ENCODE peak calls at places on chromosomes 16 and 17, in four cellular contexts. One of them, this sample, is unnamed.

GRCh38 chr16:29804455-29805231 is 1.7 kb upstream of the MAZ start:
- DNase-seq in ACHN: peak
- DNase-seq in body of pancreas: peak
- DNase-seq in T-cell: no peak
- DNase-seq in this sample: no peak

GRCh38 chr16:88593489-88593888 is 23.3 kb downstream of the ZC3H18 start:
- DNase-seq in ACHN: no peak
- DNase-seq in body of pancreas: no peak
- DNase-seq in T-cell: no peak
- DNase-seq in this sample: no peak

GRCh38 chr17:35041390-35041789 is 22.1 kb downstream of the RFFL start:
- DNase-seq in ACHN: no peak
- DNase-seq in body of pancreas: no peak
- DNase-seq in T-cell: no peak
- DNase-seq in this sample: no peak

GRCh38 chr17:57110152-57110542 is 25.1 kb downstream of the AKAP1 start:
- DNase-seq in ACHN: no peak
- DNase-seq in body of pancreas: no peak
- DNase-seq in T-cell: no peak
- DNase-seq in this sample: no peak

GRCh38 chr17:74859439-74860228 is at the start of gene GRIN2C:
- DNase-seq in ACHN: no peak
- DNase-seq in body of pancreas: no peak
- DNase-seq in T-cell: no peak
- DNase-seq in this sample: no peak

GRCh38 chr16:75311383-75311938 is 60.0 kb upstream of the BCAR1 start:
- DNase-seq in ACHN: no peak
- DNase-seq in body of pancreas: no peak
- DNase-seq in T-cell: no peak
- DNase-seq in this sample: no peak

GRCh38 chr17:77742579-77742978 is 215.9 kb upstream of the TNRC6C start:
- DNase-seq in ACHN: no peak
- DNase-seq in body of pancreas: no peak
- DNase-seq in T-cell: no peak
- DNase-seq in this sample: no peak

GRCh38 chr17:56870163-56870651 is 36.3 kb downstream of the DGKE start:
- DNase-seq in ACHN: no peak
- DNase-seq in body of pancreas: no peak
- DNase-seq in T-cell: no peak
- DNase-seq in this sample: no peak

GRCh38 chr17:29549169-29549935 is 17.5 kb downstream of the ABHD15 start:
- DNase-seq in ACHN: no peak
- DNase-seq in body of pancreas: no peak
- DNase-seq in T-cell: no peak
- DNase-seq in this sample: no peak

GRCh38 chr17:77025781-77026180 is 115.0 kb upstream of the SEC14L1 start:
- DNase-seq in ACHN: no peak
- DNase-seq in body of pancreas: no peak
- DNase-seq in T-cell: no peak
- DNase-seq in this sample: no peak

GRCh38 chr16:75206749-75207451 is at the start of gene CTRB2:
- DNase-seq in ACHN: no peak
- DNase-seq in body of pancreas: peak
- DNase-seq in T-cell: no peak
- DNase-seq in this sample: no peak

GRCh38 chr17:51257150-51258081 is 2.4 kb downstream of the MBTD1 start:
- DNase-seq in ACHN: no peak
- DNase-seq in body of pancreas: no peak
- DNase-seq in T-cell: no peak
- DNase-seq in this sample: no peak

GRCh38 chr17:57588086-57588485 is 157.0 kb downstream of the CCDC182 start:
- DNase-seq in ACHN: no peak
- DNase-seq in body of pancreas: no peak
- DNase-seq in T-cell: no peak
- DNase-seq in this sample: no peak

GRCh38 chr17:40290629-40291296 is 3.1 kb downstream of the CDC6 start:
- DNase-seq in ACHN: peak
- DNase-seq in body of pancreas: peak
- DNase-seq in T-cell: peak
- DNase-seq in this sample: no peak

GRCh38 chr17:69900829-69901228 is 174.2 kb upstream of the KCNJ16 start:
- DNase-seq in ACHN: no peak
- DNase-seq in body of pancreas: no peak
- DNase-seq in T-cell: no peak
- DNase-seq in this sample: no peak

GRCh38 chr16:66378739-66379570 is 12.5 kb downstream of the CDH5 start:
- DNase-seq in ACHN: no peak
- DNase-seq in body of pancreas: no peak
- DNase-seq in T-cell: no peak
- DNase-seq in this sample: no peak

GRCh38 chr17:29149431-29150064 is 30.6 kb downstream of the MYO18A start:
- DNase-seq in ACHN: no peak
- DNase-seq in body of pancreas: peak
- DNase-seq in T-cell: no peak
- DNase-seq in this sample: no peak

GRCh38 chr16:85446846-85447656 is 166.1 kb upstream of the GSE1 start:
- DNase-seq in ACHN: no peak
- DNase-seq in body of pancreas: peak
- DNase-seq in T-cell: no peak
- DNase-seq in this sample: no peak

GRCh38 chr17:61547113-61547512 is 43.9 kb downstream of the NACA2 start:
- DNase-seq in ACHN: no peak
- DNase-seq in body of pancreas: no peak
- DNase-seq in T-cell: no peak
- DNase-seq in this sample: no peak

GRCh38 chr17:74763565-74764387 is 12.4 kb downstream of the NAT9 start:
- DNase-seq in ACHN: no peak
- DNase-seq in body of pancreas: no peak
- DNase-seq in T-cell: no peak
- DNase-seq in this sample: no peak